ENCODE peak calls at places on chromosome 5, in eight cellular contexts. I is body of pancreas, Y is right cardiac atrium, F is neural progenitor cell, K is stomach, O is gastrocnemius medialis, Q is DND-41, M is endothelial cell of umbilical vein. R is an unnamed sample. For H3K9me3 and H3K4me1, the result is how much of the 10 kb centered on the place peaks cover.

GRCh38 chr5:97979740-97980139 is 793.7 kb upstream of the RGMB start:
- DNase-seq in I (peak), Y (peak), F (no peak), K (no peak), O (no peak), Q (no peak), M (no peak), R (no peak)

GRCh38 chr5:95241635-95242034 is 43.3 kb downstream of the MCTP1 start:
- DNase-seq in I (no peak), Y (no peak), F (no peak), K (no peak), O (no peak), Q (no peak), M (peak), R (no peak)

GRCh38 chr5:74105126-74105780 is 479.3 kb downstream of the ARHGEF28 start:
- DNase-seq in I (peak), Y (peak), F (no peak), K (peak), O (peak), Q (no peak), M (peak), R (no peak)

GRCh38 chr5:39588176-39588575 is 163.4 kb upstream of the DAB2 start:
- DNase-seq in I (no peak), Y (no peak), F (no peak), K (no peak), O (no peak), Q (no peak), M (no peak), R (no peak)

GRCh38 chr5:7397935-7398334 is 2.0 kb downstream of the ADCY2 start:
- DNase-seq in I (no peak), Y (no peak), F (no peak), K (no peak), O (no peak), Q (no peak), M (no peak), R (no peak)

GRCh38 chr5:142997586-142997985 is 227.4 kb downstream of the ARHGAP26 start:
- DNase-seq in I (no peak), Y (no peak), F (no peak), K (no peak), O (no peak), Q (no peak), M (no peak), R (no peak)

GRCh38 chr5:137629646-137630045 is 106.2 kb downstream of the KLHL3 start:
- DNase-seq in I (peak), Y (no peak), F (peak), K (no peak), O (no peak), Q (peak), M (peak), R (peak)

GRCh38 chr5:158648631-158649030 is 451.1 kb downstream of the EBF1 start:
- DNase-seq in I (no peak), Y (no peak), F (no peak), K (no peak), O (no peak), Q (no peak), M (no peak), R (no peak)

GRCh38 chr5:43631182-43631910 is 28.4 kb downstream of the NNT start:
- DNase-seq in I (peak), Y (peak), F (peak), K (peak), O (peak), Q (peak), M (peak), R (peak)

GRCh38 chr5:37071901-37072581 is 177.1 kb downstream of the CPLANE1 start:
- DNase-seq in I (no peak), Y (no peak), F (no peak), K (no peak), O (no peak), Q (no peak), M (peak), R (no peak)

GRCh38 chr5:34007116-34007674 is 655 bp downstream of the AMACR start:
- DNase-seq in I (peak), Y (no peak), F (peak), K (no peak), O (no peak), Q (no peak), M (no peak), R (peak)

GRCh38 chr5:62780230-62780629 is 201.6 kb downstream of the LRRC70 start:
- DNase-seq in I (no peak), Y (no peak), F (no peak), K (no peak), O (no peak), Q (no peak), M (no peak), R (no peak)

GRCh38 chr5:166493627-166494026 is 1797.8 kb upstream of the WWC1 start:
- DNase-seq in I (no peak), Y (no peak), F (no peak), K (no peak), O (no peak), Q (no peak), M (no peak), R (no peak)

GRCh38 chr5:82620957-82621600 is 342.9 kb upstream of the RPS23 start:
- DNase-seq in I (no peak), Y (no peak), F (no peak), K (no peak), O (no peak), Q (peak), M (no peak), R (no peak)

GRCh38 chr5:38923661-38924451 is 78.0 kb downstream of the OSMR start:
- DNase-seq in I (no peak), Y (no peak), F (no peak), K (no peak), O (no peak), Q (no peak), M (no peak), R (no peak)

GRCh38 chr5:168209987-168210386 is 81.5 kb upstream of the WWC1 start:
- DNase-seq in I (no peak), Y (no peak), F (no peak), K (no peak), O (no peak), Q (no peak), M (no peak), R (no peak)

GRCh38 chr5:166651234-166651633 is 1640.2 kb upstream of the WWC1 start:
- DNase-seq in I (no peak), Y (no peak), F (no peak), K (no peak), O (no peak), Q (no peak), M (no peak), R (no peak)

GRCh38 chr5:3324421-3325101 is 271.1 kb upstream of the IRX1 start:
- DNase-seq in I (no peak), Y (no peak), F (peak), K (no peak), O (no peak), Q (peak), M (no peak), R (no peak)

GRCh38 chr5:147437161-147437596 is 72.7 kb downstream of the DPYSL3 start:
- DNase-seq in I (peak), Y (no peak), F (peak), K (no peak), O (no peak), Q (no peak), M (no peak), R (no peak)

GRCh38 chr5:91384671-91385430 is 1.7 kb upstream of the ARRDC3 start:
- DNase-seq in I (peak), Y (no peak), F (peak), K (peak), O (no peak), Q (peak), M (peak), R (peak)

GRCh38 chr5:115979628-115980041 is 17.4 kb downstream of the LVRN start:
- DNase-seq in I (no peak), Y (no peak), F (no peak), K (no peak), O (no peak), Q (no peak), M (no peak), R (no peak)

GRCh38 chr5:6806668-6807067 is 93.4 kb downstream of the TENT4A start:
- DNase-seq in I (no peak), Y (no peak), F (no peak), K (no peak), O (no peak), Q (no peak), M (no peak), R (no peak)

GRCh38 chr5:103094737-103095136 is 25.2 kb downstream of the GIN1 start:
- DNase-seq in I (no peak), Y (no peak), F (no peak), K (no peak), O (no peak), Q (no peak), M (no peak), R (no peak)

GRCh38 chr5:40478766-40479165 is 200.9 kb upstream of the PTGER4 start:
- DNase-seq in I (no peak), Y (no peak), F (no peak), K (no peak), O (no peak), Q (no peak), M (no peak), R (no peak)

GRCh38 chr5:9538504-9538903 is 7.4 kb downstream of the SEMA5A start:
- DNase-seq in I (no peak), Y (no peak), F (no peak), K (no peak), O (no peak), Q (no peak), M (no peak), R (no peak)

GRCh38 chr5:154287136-154287535 is 96.6 kb downstream of the GALNT10 start:
- DNase-seq in I (peak), Y (peak), F (peak), K (peak), O (no peak), Q (no peak), M (peak), R (peak)

GRCh38 chr5:65512170-65512937 is 30.6 kb upstream of the ADAMTS6 start:
- DNase-seq in I (no peak), Y (no peak), F (no peak), K (no peak), O (no peak), Q (no peak), M (peak), R (no peak)

GRCh38 chr5:98774192-98775046 is 956 bp downstream of the RGMB start:
- DNase-seq in I (peak), Y (peak), F (peak), K (peak), O (peak), Q (no peak), M (peak), R (peak)

GRCh38 chr5:8861764-8862163 is 684.1 kb downstream of the SEMA5A start:
- DNase-seq in I (no peak), Y (no peak), F (no peak), K (no peak), O (no peak), Q (no peak), M (no peak), R (peak)

GRCh38 chr5:12385095-12385494 is 480.8 kb upstream of the CTNND2 start:
- DNase-seq in I (no peak), Y (no peak), F (no peak), K (no peak), O (no peak), Q (no peak), M (no peak), R (no peak)

GRCh38 chr5:181261320-181262085 is 560 bp upstream of the TRIM52 start:
- DNase-seq in I (peak), Y (peak), F (peak), K (peak), O (no peak), Q (peak), M (peak), R (peak)

GRCh38 chr5:60504342-60504741 is 195.6 kb downstream of the DEPDC1B start:
- DNase-seq in I (no peak), Y (no peak), F (no peak), K (no peak), O (no peak), Q (no peak), M (no peak), R (no peak)
- H3K4me3 ChIP-seq in I (no peak), Y (no peak), F (no peak), K (no peak), O (no peak), Q (no peak), M (no peak), R (no peak)

GRCh38 chr5:133641683-133642082 is 29.3 kb upstream of the FSTL4 start:
- DNase-seq in I (no peak), Y (no peak), F (no peak), K (no peak), O (no peak), Q (no peak), M (no peak), R (no peak)

GRCh38 chr5:133643365-133643764 is 31.0 kb upstream of the FSTL4 start:
- DNase-seq in I (no peak), Y (no peak), F (no peak), K (no peak), O (no peak), Q (no peak), M (no peak), R (no peak)

GRCh38 chr5:133638436-133638835 is 26.1 kb upstream of the FSTL4 start:
- DNase-seq in I (no peak), Y (no peak), F (no peak), K (no peak), O (no peak), Q (no peak), M (no peak), R (no peak)

GRCh38 chr5:133644000-133644865 is 31.9 kb upstream of the FSTL4 start:
- DNase-seq in I (no peak), Y (no peak), F (peak), K (no peak), O (no peak), Q (no peak), M (no peak), R (no peak)

GRCh38 chr5:133642153-133642552 is 29.8 kb upstream of the FSTL4 start:
- DNase-seq in I (no peak), Y (no peak), F (no peak), K (no peak), O (no peak), Q (no peak), M (no peak), R (no peak)
- H3K9me3 ChIP-seq in I (under half), Y (under half), F (under half), K (under half), O (under half), Q (under half), M (under half), R (under half)

GRCh38 chr5:172424111-172424490 is 30.2 kb downstream of the SH3PXD2B start:
- DNase-seq in I (no peak), Y (no peak), F (no peak), K (no peak), O (no peak), Q (no peak), M (no peak), R (no peak)

GRCh38 chr5:172422255-172422654 is 32.1 kb downstream of the SH3PXD2B start:
- DNase-seq in I (no peak), Y (no peak), F (no peak), K (no peak), O (no peak), Q (no peak), M (no peak), R (no peak)

GRCh38 chr5:172421020-172421419 is 33.3 kb downstream of the SH3PXD2B start:
- DNase-seq in I (no peak), Y (no peak), F (no peak), K (no peak), O (no peak), Q (no peak), M (no peak), R (no peak)

GRCh38 chr5:172425402-172425801 is 28.9 kb downstream of the SH3PXD2B start:
- DNase-seq in I (no peak), Y (no peak), F (no peak), K (no peak), O (no peak), Q (no peak), M (no peak), R (no peak)

GRCh38 chr5:172423379-172424110 is 30.8 kb downstream of the SH3PXD2B start:
- DNase-seq in I (no peak), Y (no peak), F (no peak), K (no peak), O (no peak), Q (no peak), M (no peak), R (no peak)
- H3K4me1 ChIP-seq in I (under half), Y (under half), F (under half), K (half or more), O (under half), Q (under half), M (under half), R (under half)

DNA sequence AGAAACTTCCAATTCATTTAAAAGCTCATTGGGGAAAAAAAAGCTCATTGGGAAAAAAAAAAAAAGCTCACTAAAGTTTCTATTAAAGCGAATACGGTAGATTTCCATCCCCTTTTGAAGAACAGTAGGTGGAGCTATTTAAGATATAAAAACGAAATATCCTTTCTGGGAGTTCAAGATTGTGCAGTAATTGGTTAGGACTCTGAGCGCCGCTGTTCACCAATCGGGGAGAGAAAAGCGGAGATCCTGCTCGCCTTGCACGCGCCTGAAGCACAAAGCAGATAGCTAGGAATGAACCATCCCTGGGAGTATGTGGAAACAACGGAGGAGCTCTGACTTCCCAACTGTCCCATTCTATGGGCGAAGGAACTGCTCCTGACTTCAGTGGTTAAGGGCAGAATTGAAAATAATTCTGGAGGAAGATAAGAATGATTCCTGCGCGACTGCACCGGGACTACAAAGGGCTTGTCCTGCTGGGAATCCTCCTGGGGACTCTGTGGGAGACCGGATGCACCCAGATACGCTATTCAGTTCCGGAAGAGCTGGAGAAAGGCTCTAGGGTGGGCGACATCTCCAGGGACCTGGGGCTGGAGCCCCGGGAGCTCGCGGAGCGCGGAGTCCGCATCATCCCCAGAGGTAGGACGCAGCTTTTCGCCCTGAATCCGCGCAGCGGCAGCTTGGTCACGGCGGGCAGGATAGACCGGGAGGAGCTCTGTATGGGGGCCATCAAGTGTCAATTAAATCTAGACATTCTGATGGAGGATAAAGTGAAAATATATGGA is at the start of gene PCDHGA12:
- DNase-seq in I (peak), Y (peak), F (no peak), K (no peak), O (peak), Q (no peak), M (peak), R (peak)
- H3K4me3 ChIP-seq in I (no peak), Y (peak), F (no peak), K (peak), O (peak), Q (no peak), M (peak), R (no peak)

DNA sequence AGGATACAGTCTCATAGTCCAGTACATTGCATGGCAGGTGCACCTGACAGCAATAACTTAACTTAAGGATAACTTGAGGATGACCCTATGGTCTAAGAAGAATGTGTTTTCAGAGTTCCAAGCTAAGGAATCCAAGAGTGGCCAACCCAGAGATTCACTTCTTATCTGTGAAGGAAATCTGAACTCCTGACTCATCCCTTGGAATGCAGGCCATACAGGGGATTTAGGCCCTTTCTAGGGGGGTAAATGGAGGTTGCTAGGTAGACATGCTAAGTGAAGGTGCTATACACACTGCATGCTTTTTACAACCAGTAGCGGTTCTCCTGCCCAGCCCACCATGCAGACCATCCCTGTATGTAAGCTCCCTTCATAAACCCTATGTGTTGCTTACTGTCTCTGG is 50.4 kb downstream of the HTR1A start:
- DNase-seq in I (no peak), Y (no peak), F (no peak), K (no peak), O (no peak), Q (no peak), M (no peak), R (no peak)
- H3K9me3 ChIP-seq in I (under half), Y (under half), F (under half), K (under half), O (under half), Q (under half), M (under half), R (under half)

GRCh38 chr5:134128648-134128995 is 14.1 kb downstream of the TCF7 start:
- DNase-seq in I (no peak), Y (no peak), F (no peak), K (no peak), O (no peak), Q (no peak), M (no peak), R (no peak)

GRCh38 chr5:134127988-134128647 is 13.6 kb downstream of the TCF7 start:
- DNase-seq in I (no peak), Y (no peak), F (no peak), K (no peak), O (no peak), Q (no peak), M (peak), R (no peak)

GRCh38 chr5:134131165-134131564 is 16.7 kb downstream of the TCF7 start:
- DNase-seq in I (no peak), Y (no peak), F (no peak), K (no peak), O (no peak), Q (no peak), M (no peak), R (no peak)

GRCh38 chr5:134130239-134130945 is 15.9 kb downstream of the TCF7 start:
- DNase-seq in I (no peak), Y (no peak), F (no peak), K (no peak), O (no peak), Q (no peak), M (no peak), R (no peak)

DNA sequence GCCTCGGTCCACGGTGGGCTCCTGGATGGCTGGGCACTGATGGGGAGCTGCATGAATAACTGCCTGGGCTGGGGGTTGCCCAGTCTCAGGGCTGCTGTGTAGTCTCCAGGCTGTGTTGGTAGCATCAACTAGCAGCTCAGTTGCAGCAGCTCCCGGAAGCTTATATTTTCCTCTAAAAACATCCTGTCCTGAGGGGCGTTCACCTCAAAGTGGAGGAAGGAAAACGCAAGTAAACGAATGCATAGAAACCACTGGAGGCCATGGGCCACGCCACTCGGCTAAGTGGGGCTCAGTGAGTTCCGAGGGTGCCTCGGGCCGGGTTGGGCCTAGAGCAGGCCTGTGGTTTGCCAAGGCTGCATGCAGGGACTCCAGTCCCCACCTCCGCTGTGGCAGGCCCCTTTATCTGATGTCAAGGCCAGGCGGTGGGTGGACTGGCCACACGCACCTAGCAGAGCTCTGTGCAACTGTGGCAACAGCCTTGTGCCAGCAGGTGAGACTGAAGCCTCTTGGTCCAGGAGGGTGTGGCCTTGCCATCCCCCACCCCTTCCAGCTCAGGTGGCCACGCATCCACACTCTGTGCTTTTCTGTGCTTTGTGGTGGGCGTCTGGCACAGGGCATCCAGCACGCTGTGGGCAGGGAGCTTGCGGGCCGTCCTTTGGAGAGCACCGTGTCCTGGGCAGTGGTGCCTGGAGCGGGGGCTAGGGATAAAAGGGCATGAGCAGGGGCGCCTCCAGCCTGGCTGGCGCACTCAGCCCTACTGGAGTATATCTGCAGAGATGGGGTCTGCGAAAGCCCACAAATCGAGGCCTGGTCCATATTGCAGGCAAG is 15.1 kb downstream of the TCF7 start:
- DNase-seq in I (no peak), Y (no peak), F (no peak), K (no peak), O (no peak), Q (no peak), M (no peak), R (no peak)
- H3K4me1 ChIP-seq in I (under half), Y (under half), F (under half), K (half or more), O (under half), Q (under half), M (under half), R (under half)